ENCODE peak calls at places on chromosome 1, in nine cellular contexts. D is upper lobe of right lung, T is cardiac fibroblast, H is spleen, Q is HFF-Myc, X is adipocyte, U is lower leg skin, I is PC-3, V is testis. R is an unnamed sample.

GRCh38 chr1:21318714-21319159 is 28.5 kb upstream of the ECE1 start:
- DNase-seq in Q (no peak), I (no peak), T (peak; percentile 96), U (peak; percentile 80), V (peak; percentile 94), D (peak; percentile 87), X (no peak), H (no peak), R (peak; percentile 92)

GRCh38 chr1:117339866-117340357 is 27.3 kb upstream of the MAN1A2 start:
- DNase-seq in V (no peak), D (no peak), H (no peak), U (no peak), I (peak; percentile 53), X (peak; percentile 36), T (peak; percentile 59), Q (peak; percentile 56), R (peak; percentile 25)

GRCh38 chr1:206658264-206658980 is 23.1 kb downstream of the DYRK3 start:
- DNase-seq in U (no peak), Q (no peak), H (peak; percentile 85), D (peak; percentile 74), I (no peak), V (peak; percentile 32), X (peak; percentile 36), T (peak; percentile 28), R (no peak)

GRCh38 chr1:221520250-221520649 is 221.6 kb downstream of the DUSP10 start:
- DNase-seq in I (no peak), V (no peak), T (no peak), H (no peak), U (no peak), Q (no peak), D (no peak), X (no peak), R (no peak)

GRCh38 chr1:54436826-54437225 is 30.6 kb upstream of the SSBP3 start:
- DNase-seq in H (no peak), D (no peak), I (no peak), V (no peak), Q (no peak), U (no peak), X (no peak), T (no peak), R (no peak)

GRCh38 chr1:179933219-179933618 is 21.4 kb upstream of the CEP350 start:
- DNase-seq in T (no peak), Q (no peak), I (no peak), D (no peak), V (no peak), X (no peak), H (no peak), U (no peak), R (no peak)

GRCh38 chr1:28966617-28967016 is 52.2 kb downstream of the EPB41 start:
- DNase-seq in U (no peak), Q (no peak), T (no peak), I (no peak), V (no peak), H (no peak), X (no peak), D (no peak), R (no peak)

GRCh38 chr1:6743189-6744101 is 41.8 kb upstream of the CAMTA1 start:
- DNase-seq in T (peak; percentile 84), D (peak; percentile 71), Q (peak; percentile 79), U (peak; percentile 60), V (peak; percentile 43), I (peak; percentile 90), H (no peak), X (peak; percentile 75), R (peak; percentile 43)

GRCh38 chr1:15966081-15966955 is 9.6 kb downstream of the ZBTB17 start:
- DNase-seq in V (no peak), U (peak; percentile 54), Q (no peak), T (peak; percentile 84), I (no peak), D (peak; percentile 70), H (peak; percentile 87), X (peak; percentile 68), R (no peak)

GRCh38 chr1:244180256-244180655 is 129.2 kb downstream of the ZBTB18 start:
- DNase-seq in H (no peak), D (no peak), U (no peak), V (no peak), T (peak; percentile 25), Q (no peak), I (no peak), X (no peak), R (no peak)

GRCh38 chr1:29122987-29123870 is 474 bp downstream of the TMEM200B start:
- DNase-seq in X (peak; percentile 68), I (no peak), V (peak; percentile 37), D (no peak), U (no peak), T (peak; percentile 40), H (no peak), Q (no peak), R (no peak)

GRCh38 chr1:91751281-91751680 is 134.7 kb downstream of the TGFBR3 start:
- DNase-seq in I (no peak), U (peak; percentile 69), Q (peak; percentile 78), X (peak; percentile 89), H (no peak), V (peak; percentile 61), D (no peak), T (peak; percentile 53), R (peak; percentile 51)

GRCh38 chr1:58755468-58755872 is 28.4 kb downstream of the JUN start:
- DNase-seq in V (peak; percentile 23), Q (peak; percentile 100), X (peak; percentile 92), U (peak; percentile 70), I (peak; percentile 99), T (peak; percentile 99), D (peak; percentile 69), H (no peak), R (peak; percentile 99)

DNA sequence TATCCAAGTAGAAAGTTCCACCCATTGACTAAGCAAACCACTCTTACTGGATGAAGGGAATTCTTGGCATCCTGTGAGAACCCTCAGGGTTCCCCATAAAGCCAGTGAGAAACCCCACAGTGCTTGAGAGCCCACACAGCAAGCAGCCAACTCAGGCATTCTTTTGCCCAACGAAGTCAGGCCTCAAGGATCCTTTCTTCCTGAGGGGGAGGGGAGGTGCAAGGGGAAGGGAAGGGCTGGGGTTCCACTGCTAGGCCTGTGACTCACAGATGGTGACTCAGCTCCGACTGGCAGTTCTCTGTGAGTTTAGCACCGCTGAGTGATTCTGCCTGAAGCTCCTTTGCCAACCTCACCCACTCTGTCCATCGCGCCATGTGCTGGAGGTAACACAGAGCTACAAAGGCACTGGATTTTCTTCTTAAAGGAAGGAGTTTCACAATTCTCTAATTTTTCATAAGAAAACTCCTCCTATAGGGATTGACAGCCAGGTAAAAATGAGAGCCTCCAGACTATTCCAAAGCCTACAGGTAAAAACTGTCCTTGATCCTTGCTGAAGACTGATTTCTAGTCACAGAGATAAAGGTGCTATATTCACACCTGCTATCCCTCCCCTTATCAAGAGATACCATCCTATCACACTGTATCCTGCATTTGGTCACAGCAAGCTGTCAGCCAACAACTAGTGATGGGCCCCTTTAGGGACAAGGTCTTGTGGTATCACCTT is 4.8 kb downstream of the ENO1 start:
- DNase-seq in H (peak; percentile 91), I (peak; percentile 99), V (peak; percentile 44), Q (peak; percentile 93), X (peak; percentile 96), D (peak; percentile 86), U (peak; percentile 87), T (peak; percentile 98), R (peak; percentile 92)
- H3K4me3 ChIP-seq in H (no peak overlapping the region), I (peak overlapping the region; percentile 95), V (no peak overlapping the region), Q (peak overlapping the region; percentile 92), X (peak overlapping the region; percentile 55), D (no peak overlapping the region), U (no peak overlapping the region), T (no peak overlapping the region), R (peak overlapping the region; percentile 27)

DNA sequence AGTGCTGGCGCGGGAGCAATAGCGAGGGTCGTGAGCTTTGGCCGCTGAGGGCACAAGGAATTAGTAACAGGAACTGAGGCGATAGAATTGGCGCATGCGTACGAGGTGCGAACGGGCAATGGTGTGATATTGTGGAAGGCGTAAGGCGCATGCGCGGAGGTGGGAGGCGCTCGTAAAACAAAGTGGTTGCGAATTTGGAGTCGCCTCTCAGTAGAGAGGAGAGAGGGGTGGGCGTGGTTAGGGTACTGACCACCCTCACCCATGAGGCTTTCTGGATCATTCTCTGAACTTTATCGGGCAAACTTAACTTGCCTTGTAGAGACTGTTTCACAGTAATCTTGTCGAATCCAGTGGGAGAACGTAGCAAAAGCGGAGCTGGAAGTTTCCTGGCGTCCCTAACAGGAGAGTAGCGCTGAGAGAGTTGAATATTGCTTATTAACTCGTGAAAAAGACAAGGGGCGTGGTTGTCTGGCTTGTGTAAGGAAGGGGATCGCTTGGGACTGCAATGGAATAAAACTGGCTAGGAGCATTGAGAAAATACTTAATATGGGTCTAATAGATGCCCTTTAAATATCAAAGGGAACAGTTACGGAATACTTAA is 427 bp downstream of the CKS1B start:
- DNase-seq in H (peak; percentile 96), X (peak; percentile 99), Q (peak; percentile 91), V (peak; percentile 95), U (peak; percentile 95), T (peak; percentile 98), I (peak; percentile 98), D (peak; percentile 97), R (peak; percentile 73)
- H3K4me3 ChIP-seq in H (peak overlapping the region; percentile 70), X (peak overlapping the region; percentile 90), Q (peak overlapping the region; percentile 72), V (peak overlapping the region; percentile 78), U (peak overlapping the region; percentile 37), T (peak overlapping the region; percentile 62), I (peak overlapping the region; percentile 80), D (peak overlapping the region; percentile 63), R (peak overlapping the region; percentile 72)

GRCh38 chr1:200035956-200036615 is 8.6 kb downstream of the NR5A2 start:
- DNase-seq in U (no peak), V (no peak), D (no peak), I (no peak), H (no peak), T (no peak), Q (no peak), X (no peak), R (no peak)
- H3K4me3 ChIP-seq in U (no peak overlapping the region), V (no peak overlapping the region), D (no peak overlapping the region), I (no peak overlapping the region), H (no peak overlapping the region), T (no peak overlapping the region), Q (no peak overlapping the region), X (no peak overlapping the region), R (no peak overlapping the region)

GRCh38 chr1:183407961-183408360 is 10.2 kb downstream of the NMNAT2 start:
- DNase-seq in U (no peak), V (no peak), X (no peak), H (no peak), D (no peak), I (no peak), Q (no peak), T (no peak), R (no peak)

GRCh38 chr1:183407474-183407873 is 10.7 kb downstream of the NMNAT2 start:
- DNase-seq in T (no peak), V (no peak), I (no peak), D (no peak), H (no peak), U (no peak), X (no peak), Q (no peak), R (no peak)

GRCh38 chr1:183403386-183403957 is 14.7 kb downstream of the NMNAT2 start:
- DNase-seq in D (no peak), X (no peak), T (no peak), V (no peak), H (no peak), U (no peak), I (no peak), Q (no peak), R (no peak)

DNA sequence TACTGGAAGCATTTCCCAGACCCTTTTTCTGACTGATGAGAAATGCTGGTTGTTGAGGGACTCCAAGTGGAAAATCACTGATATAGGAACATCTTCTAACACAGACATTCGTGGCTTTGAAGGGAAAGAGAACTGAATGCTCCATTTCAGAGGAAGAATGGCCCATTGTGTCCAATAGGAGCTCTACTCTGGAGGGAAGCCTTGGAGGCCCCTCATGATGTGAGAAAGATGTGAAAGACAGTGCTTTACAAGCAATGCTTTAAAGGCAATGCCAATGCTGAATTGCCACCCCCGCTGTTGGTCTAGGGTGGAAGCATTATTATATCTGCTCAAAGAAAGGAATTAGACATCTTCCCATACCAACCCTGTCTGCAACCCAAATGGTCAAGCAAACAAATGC is 13.7 kb downstream of the NMNAT2 start:
- DNase-seq in U (no peak), T (no peak), D (no peak), I (no peak), H (no peak), Q (no peak), V (no peak), X (no peak), R (no peak)
- H3K4me3 ChIP-seq in U (no peak overlapping the region), T (no peak overlapping the region), D (no peak overlapping the region), I (no peak overlapping the region), H (no peak overlapping the region), Q (no peak overlapping the region), V (no peak overlapping the region), X (no peak overlapping the region), R (no peak overlapping the region)

R was measured in skeletal muscle cell.